ENCODE peak calls at places on chromosomes 4 and X, in seven cellular contexts. K is fibroblast of lung; U is NCI-H1694 treated with DMSO at 0.1 percent for 48 hours; Y is AG04450; F is stimulated activated CD4-positive, alpha-beta T cell treated with anti-CD3 and anti-CD28 coated beads, Interleukin-15, amount 100 ng/mL, for 1 hour; W is endodermal cell; A is HT-29. G is an unnamed sample.
A peak's percentile ranks its signal among the peaks of the same experiment; 100 is the strongest.

GRCh38 chrX:13688384-13688771 is 550 bp upstream of the RAB9A start:
- DNase-seq in K (no peak), U (no peak), Y (no peak), F (no peak), W (no peak), A (peak; percentile 27), G (no peak)

GRCh38 chr4:165288639-165289428 is 38.6 kb upstream of the MSMO1 start:
- DNase-seq in K (peak; percentile 85), U (no peak), Y (peak; percentile 16), F (no peak), W (no peak), A (peak; percentile 29), G (peak; percentile 87)

GRCh38 chrX:50081282-50081955 is 119.4 kb downstream of the AKAP4 start:
- DNase-seq in K (peak; percentile 23), U (peak; percentile 2), Y (no peak), F (no peak), W (peak; percentile 76), A (peak; percentile 36), G (no peak)

GRCh38 chrX:107674480-107675364 is 46.4 kb downstream of the PRPS1 start:
- DNase-seq in K (peak; percentile 96), U (peak; percentile 83), Y (no peak), F (peak; percentile 4), W (peak; percentile 13), A (no peak), G (no peak)

GRCh38 chrX:114582698-114583395 is 1.0 kb upstream of the HTR2C start:
- DNase-seq in K (no peak), U (no peak), Y (no peak), F (no peak), W (peak; percentile 84), A (no peak), G (no peak)

GRCh38 chrX:132592880-132593279 is 104.0 kb upstream of the MBNL3 start:
- DNase-seq in K (peak; percentile 40), U (no peak), Y (no peak), F (no peak), W (peak; percentile 57), A (peak; percentile 30), G (no peak)

GRCh38 chr4:161919442-161920220 is 244.2 kb downstream of the FSTL5 start:
- DNase-seq in K (no peak), U (no peak), Y (no peak), F (no peak), W (no peak), A (no peak), G (no peak)

GRCh38 chr4:156957558-156957957 is 14.0 kb downstream of the PDGFC start:
- DNase-seq in K (no peak), U (no peak), Y (no peak), F (no peak), W (no peak), A (peak; percentile 46), G (no peak)

G was measured in LNCaP clone FGC.